ENCODE peak calls at places on chromosomes 13 and 19, in ten cellular contexts. M, N, B, G, L, D, W, S, H and T are unnamed samples.

GRCh38 chr13:44334751-44335150 is 38.9 kb upstream of the SERP2 start:
- DNase-seq in M (no peak), N (no peak), B (no peak), G (peak), L (no peak), D (no peak), W (no peak), S (no peak), H (no peak), T (no peak)

GRCh38 chr19:13794388-13794751 is 873 bp upstream of the ZSWIM4 start:
- DNase-seq in M (peak), N (peak), B (peak), G (no peak), L (no peak), D (peak), W (peak), S (peak), H (peak), T (no peak)

GRCh38 chr13:111957913-111958450 is 109.0 kb upstream of the SOX1 start:
- DNase-seq in M (no peak), N (peak), B (no peak), G (no peak), L (no peak), D (no peak), W (no peak), S (no peak), H (no peak), T (no peak)

GRCh38 chr19:12649941-12650340 is 16.6 kb downstream of the MAN2B1 start:
- DNase-seq in M (no peak), N (no peak), B (no peak), G (no peak), L (no peak), D (no peak), W (no peak), S (no peak), H (no peak), T (no peak)

GRCh38 chr13:99196466-99197256 is 4.0 kb upstream of the UBAC2 start:
- DNase-seq in M (no peak), N (no peak), B (no peak), G (no peak), L (no peak), D (no peak), W (no peak), S (no peak), H (no peak), T (no peak)

GRCh38 chr13:99311748-99312492 is 4.7 kb upstream of the GPR183 start:
- DNase-seq in M (peak), N (no peak), B (no peak), G (no peak), L (no peak), D (peak), W (no peak), S (no peak), H (no peak), T (no peak)

GRCh38 chr19:36149673-36150406 is 2.4 kb downstream of the COX7A1 start:
- DNase-seq in M (no peak), N (no peak), B (no peak), G (no peak), L (no peak), D (no peak), W (peak), S (no peak), H (no peak), T (no peak)

GRCh38 chr13:94199135-94199534 is 280.3 kb downstream of the DCT start:
- DNase-seq in M (no peak), N (no peak), B (no peak), G (no peak), L (no peak), D (no peak), W (no peak), S (no peak), H (no peak), T (no peak)

GRCh38 chr19:35585844-35586243 is at the start of gene PMIS2:
- DNase-seq in M (no peak), N (no peak), B (no peak), G (no peak), L (peak), D (no peak), W (no peak), S (no peak), H (no peak), T (no peak)

GRCh38 chr19:6498294-6499036 is 3.6 kb downstream of the TUBB4A start:
- DNase-seq in M (no peak), N (no peak), B (no peak), G (no peak), L (no peak), D (no peak), W (no peak), S (no peak), H (no peak), T (no peak)

GRCh38 chr13:76921516-76921915 is 26.8 kb upstream of the ACOD1 start:
- DNase-seq in M (no peak), N (no peak), B (peak), G (no peak), L (no peak), D (no peak), W (no peak), S (no peak), H (peak), T (no peak)

GRCh38 chr19:52270266-52270885 is 989 bp downstream of the ZNF766 start:
- DNase-seq in M (no peak), N (no peak), B (no peak), G (peak), L (peak), D (no peak), W (no peak), S (no peak), H (no peak), T (no peak)

GRCh38 chr13:99717959-99718674 is 216.8 kb downstream of the TM9SF2 start:
- DNase-seq in M (no peak), N (no peak), B (no peak), G (no peak), L (no peak), D (no peak), W (no peak), S (no peak), H (no peak), T (no peak)

GRCh38 chr13:114071991-114072390 is 60.4 kb downstream of the RASA3 start:
- DNase-seq in M (no peak), N (no peak), B (no peak), G (no peak), L (no peak), D (peak), W (peak), S (no peak), H (peak), T (no peak)

GRCh38 chr13:106810069-106810468 is 242.1 kb upstream of the ARGLU1 start:
- DNase-seq in M (no peak), N (no peak), B (no peak), G (no peak), L (no peak), D (no peak), W (no peak), S (no peak), H (no peak), T (no peak)

GRCh38 chr19:45403781-45404556 is 900 bp downstream of the PPP1R13L start:
- DNase-seq in M (peak), N (peak), B (no peak), G (peak), L (peak), D (peak), W (peak), S (no peak), H (no peak), T (peak)

GRCh38 chr13:111460548-111461444 is 140.4 kb downstream of the TEX29 start:
- DNase-seq in M (peak), N (no peak), B (peak), G (peak), L (peak), D (peak), W (no peak), S (peak), H (peak), T (no peak)

GRCh38 chr19:8017808-8018207 is 12.4 kb upstream of the ELAVL1 start:
- DNase-seq in M (no peak), N (no peak), B (no peak), G (no peak), L (peak), D (no peak), W (peak), S (no peak), H (no peak), T (peak)

GRCh38 chr13:23652909-23653726 is 82.9 kb downstream of the TNFRSF19 start:
- DNase-seq in M (no peak), N (no peak), B (no peak), G (no peak), L (no peak), D (no peak), W (no peak), S (no peak), H (no peak), T (no peak)

GRCh38 chr13:74695021-74695800 is 561.0 kb upstream of the KLF12 start:
- DNase-seq in M (peak), N (no peak), B (no peak), G (no peak), L (no peak), D (no peak), W (no peak), S (no peak), H (peak), T (no peak)

GRCh38 chr19:12751635-12752034 is at the start of gene BEST2:
- DNase-seq in M (no peak), N (no peak), B (no peak), G (no peak), L (no peak), D (no peak), W (peak), S (no peak), H (no peak), T (no peak)

GRCh38 chr13:26529441-26529840 is 28.0 kb upstream of the WASF3 start:
- DNase-seq in M (peak), N (peak), B (peak), G (peak), L (peak), D (no peak), W (peak), S (peak), H (peak), T (no peak)

GRCh38 chr19:12364391-12365093 is 941 bp downstream of the ZNF442 start:
- DNase-seq in M (peak), N (no peak), B (peak), G (peak), L (peak), D (peak), W (no peak), S (no peak), H (peak), T (peak)

GRCh38 chr19:32674153-32674958 is 624 bp downstream of the ANKRD27 start:
- DNase-seq in M (no peak), N (no peak), B (no peak), G (no peak), L (peak), D (no peak), W (no peak), S (no peak), H (no peak), T (no peak)

GRCh38 chr19:5799247-5800241 is 5.3 kb upstream of the NRTN start:
- DNase-seq in M (no peak), N (peak), B (no peak), G (peak), L (no peak), D (no peak), W (no peak), S (no peak), H (no peak), T (no peak)

GRCh38 chr19:13505761-13506549 is at the start of gene CACNA1A:
- DNase-seq in M (no peak), N (no peak), B (peak), G (peak), L (peak), D (no peak), W (no peak), S (no peak), H (no peak), T (peak)

GRCh38 chr13:52348081-52348480 is 57.9 kb downstream of the THSD1 start:
- DNase-seq in M (peak), N (no peak), B (peak), G (no peak), L (no peak), D (no peak), W (no peak), S (peak), H (peak), T (no peak)

GRCh38 chr13:25908390-25908789 is 143.4 kb downstream of the SHISA2 start:
- DNase-seq in M (no peak), N (no peak), B (no peak), G (no peak), L (no peak), D (no peak), W (no peak), S (no peak), H (no peak), T (no peak)

GRCh38 chr19:11347546-11347945 is 1.2 kb downstream of the CCDC159 start:
- DNase-seq in M (no peak), N (no peak), B (no peak), G (no peak), L (no peak), D (no peak), W (no peak), S (no peak), H (no peak), T (no peak)

GRCh38 chr19:34502582-34503545 is 21.3 kb downstream of the WTIP start:
- DNase-seq in M (no peak), N (peak), B (peak), G (no peak), L (no peak), D (peak), W (no peak), S (no peak), H (peak), T (no peak)

GRCh38 chr13:47066261-47066660 is 169.4 kb upstream of the HTR2A start:
- DNase-seq in M (no peak), N (no peak), B (peak), G (no peak), L (no peak), D (no peak), W (no peak), S (no peak), H (no peak), T (no peak)

GRCh38 chr19:53624776-53625540 is 6.8 kb upstream of the DPRX start:
- DNase-seq in M (peak), N (no peak), B (no peak), G (no peak), L (peak), D (no peak), W (no peak), S (no peak), H (no peak), T (no peak)

GRCh38 chr19:38557205-38557799 is 60.5 kb downstream of the MAP4K1 start:
- DNase-seq in M (no peak), N (peak), B (no peak), G (no peak), L (peak), D (no peak), W (peak), S (no peak), H (no peak), T (no peak)

GRCh38 chr19:11264452-11265176 is 2.3 kb upstream of the DOCK6 start:
- DNase-seq in M (no peak), N (peak), B (no peak), G (peak), L (no peak), D (peak), W (peak), S (no peak), H (no peak), T (no peak)

GRCh38 chr13:23140492-23140891 is 40.3 kb upstream of the SGCG start:
- DNase-seq in M (no peak), N (no peak), B (no peak), G (no peak), L (no peak), D (no peak), W (no peak), S (no peak), H (peak), T (no peak)

GRCh38 chr19:8446055-8446709 is 1.4 kb downstream of the HNRNPM start:
- DNase-seq in M (no peak), N (no peak), B (no peak), G (no peak), L (no peak), D (peak), W (no peak), S (no peak), H (no peak), T (no peak)

GRCh38 chr19:15402411-15403150 is 16.2 kb downstream of the AKAP8L start:
- DNase-seq in M (no peak), N (no peak), B (no peak), G (no peak), L (no peak), D (peak), W (no peak), S (no peak), H (no peak), T (no peak)
- TF ChIP-seq CTCF in M (no peak), N (no peak), B (no peak), G (no peak), L (no peak), D (no peak), W (no peak), S (no peak), H (no peak), T (no peak)

DNA sequence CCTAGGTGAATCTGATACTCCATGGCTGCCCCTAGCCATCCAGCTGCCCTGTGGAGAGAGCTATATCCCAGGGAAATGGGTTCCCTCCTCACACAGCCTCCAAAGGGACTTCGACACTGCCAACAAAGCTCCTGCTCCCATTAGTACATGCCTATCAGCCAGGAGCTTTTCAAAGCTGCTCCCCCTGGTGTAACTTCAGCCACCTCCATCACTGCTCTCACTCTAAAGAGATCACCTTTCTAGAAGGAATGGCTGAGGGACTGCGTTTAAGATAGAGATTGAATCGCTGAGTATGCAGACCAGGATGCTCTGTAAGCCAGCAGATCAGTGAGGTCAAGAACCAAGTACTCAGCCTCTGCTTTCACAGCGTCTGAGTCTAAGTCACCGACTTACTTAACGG is 213.7 kb downstream of the NALCN start:
- DNase-seq in M (no peak), N (no peak), B (no peak), G (no peak), L (no peak), D (no peak), W (no peak), S (no peak), H (no peak), T (no peak)
- TF ChIP-seq CTCF in M (peak), N (no peak), B (no peak), G (no peak), L (no peak), D (no peak), W (no peak), S (no peak), H (no peak), T (no peak)

GRCh38 chr19:3503036-3503572 is 2.6 kb upstream of the DOHH start:
- DNase-seq in M (peak), N (no peak), B (peak), G (no peak), L (no peak), D (no peak), W (no peak), S (no peak), H (no peak), T (no peak)

GRCh38 chr19:3501780-3502179 is 1.3 kb upstream of the DOHH start:
- DNase-seq in M (no peak), N (no peak), B (no peak), G (no peak), L (no peak), D (no peak), W (no peak), S (no peak), H (no peak), T (no peak)

GRCh38 chr19:3497757-3498515 is 2.5 kb downstream of the DOHH start:
- DNase-seq in M (no peak), N (no peak), B (no peak), G (no peak), L (no peak), D (no peak), W (no peak), S (no peak), H (no peak), T (no peak)

GRCh38 chr19:3499738-3500428 is 591 bp downstream of the DOHH start:
- DNase-seq in M (no peak), N (no peak), B (no peak), G (no peak), L (no peak), D (no peak), W (no peak), S (no peak), H (no peak), T (no peak)

GRCh38 chr19:3500429-3501101 is at the start of gene DOHH:
- DNase-seq in M (peak), N (peak), B (peak), G (peak), L (peak), D (peak), W (peak), S (peak), H (peak), T (peak)
- TF ChIP-seq CTCF in M (no peak), N (no peak), B (no peak), G (no peak), L (no peak), D (no peak), W (no peak), S (no peak), H (no peak), T (no peak)

DNA sequence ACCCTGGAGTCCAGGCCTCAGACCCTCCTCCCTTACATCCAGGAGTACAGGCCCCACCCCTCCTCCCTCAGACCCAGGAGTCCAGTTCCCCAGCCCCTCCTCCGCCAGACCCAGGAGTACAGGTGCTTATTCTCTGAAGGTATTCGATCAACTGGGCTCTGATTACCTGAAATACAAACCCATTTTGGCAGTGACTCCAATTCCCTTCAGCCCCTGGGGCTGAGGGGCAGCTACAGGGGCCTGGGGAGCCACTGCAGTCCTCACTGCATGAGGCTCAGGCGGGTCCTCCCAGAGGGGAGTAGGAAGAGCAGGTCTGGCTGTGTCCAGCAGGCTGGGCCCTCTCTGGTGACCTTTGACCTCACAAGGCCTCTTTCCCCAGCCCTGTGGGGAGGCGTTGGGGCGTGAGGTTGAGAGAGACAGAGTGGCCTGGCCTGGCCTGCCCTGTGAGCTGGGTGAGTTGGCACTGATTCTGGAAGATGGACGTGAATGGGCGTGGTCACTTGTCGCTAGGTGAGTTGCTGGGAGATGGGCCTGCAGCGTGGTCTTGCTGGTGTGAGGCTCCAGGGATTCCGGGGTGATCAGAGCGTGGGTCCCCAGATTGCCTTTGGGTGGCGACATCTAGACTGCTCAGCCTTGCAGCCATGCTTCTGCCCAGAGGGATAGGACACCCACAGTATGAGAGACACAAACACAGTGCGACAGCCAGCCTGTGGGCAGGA is 3.1 kb downstream of the BCAT2 start:
- DNase-seq in M (no peak), N (no peak), B (no peak), G (peak), L (no peak), D (no peak), W (peak), S (no peak), H (no peak), T (no peak)
- TF ChIP-seq CTCF in M (no peak), N (no peak), B (no peak), G (no peak), L (no peak), D (no peak), W (no peak), S (no peak), H (no peak), T (no peak)

GRCh38 chr19:58227964-58228583 is 640 bp upstream of the ZNF544 start:
- DNase-seq in M (no peak), N (no peak), B (no peak), G (no peak), L (no peak), D (no peak), W (no peak), S (no peak), H (no peak), T (no peak)

GRCh38 chr19:58228584-58229254 is at the start of gene ZNF544:
- DNase-seq in M (peak), N (peak), B (peak), G (peak), L (peak), D (peak), W (peak), S (peak), H (peak), T (peak)

DNA sequence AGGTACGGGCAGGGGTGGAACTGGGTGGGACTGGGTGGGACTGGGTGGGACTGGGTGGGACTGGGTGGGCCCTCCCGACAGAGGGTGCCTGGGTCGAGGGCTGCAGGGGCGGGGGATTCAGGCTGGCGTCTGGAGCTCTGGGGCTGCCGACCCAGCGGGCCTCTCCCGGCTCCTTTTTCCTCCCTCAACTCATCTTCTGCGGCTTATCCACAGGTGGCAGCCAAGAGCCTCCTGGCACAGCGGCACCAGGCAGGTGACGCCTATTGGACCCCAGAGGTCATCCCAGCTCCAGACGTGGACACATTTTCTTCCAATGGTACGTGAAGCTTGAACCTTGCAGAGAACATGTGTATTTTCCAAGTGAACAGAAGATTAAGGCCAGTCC is 533 bp downstream of the ZNF544 start:
- DNase-seq in M (peak), N (no peak), B (peak), G (peak), L (peak), D (no peak), W (peak), S (no peak), H (peak), T (no peak)
- TF ChIP-seq CTCF in M (peak), N (no peak), B (peak), G (peak), L (peak), D (no peak), W (no peak), S (peak), H (no peak), T (no peak)